ENCODE peak calls at places on chromosomes 6 and 20, in five cellular contexts. Q, I, A, D and G are unnamed samples.

GRCh38 chr6:5930968-5931367 is 75.8 kb downstream of the NRN1 start:
- DNase-seq in Q (no peak), I (no peak), A (no peak), D (no peak), G (no peak)

GRCh38 chr6:6931047-6932025 is 176.4 kb upstream of the RREB1 start:
- DNase-seq in Q (no peak), I (no peak), A (no peak), D (no peak), G (no peak)

GRCh38 chr6:139977887-139978332 is 603.5 kb upstream of the CITED2 start:
- DNase-seq in Q (peak), I (no peak), A (no peak), D (peak), G (no peak)

GRCh38 chr6:117545161-117545595 is 57.1 kb downstream of the GOPC start:
- DNase-seq in Q (peak), I (no peak), A (no peak), D (no peak), G (no peak)

GRCh38 chr20:60055740-60056139 is 97.5 kb downstream of the CDH26 start:
- DNase-seq in Q (no peak), I (no peak), A (peak), D (no peak), G (no peak)

GRCh38 chr6:135044639-135045038 is 10.0 kb downstream of the HBS1L start:
- DNase-seq in Q (no peak), I (no peak), A (no peak), D (no peak), G (no peak)

GRCh38 chr6:14428269-14428668 is 310.7 kb downstream of the CD83 start:
- DNase-seq in Q (no peak), I (no peak), A (no peak), D (no peak), G (no peak)

GRCh38 chr6:170291271-170292110 is 613 bp upstream of the DLL1 start:
- DNase-seq in Q (no peak), I (peak), A (peak), D (no peak), G (no peak)

GRCh38 chr6:127266178-127266891 is at the start of gene RNF146:
- DNase-seq in Q (peak), I (peak), A (peak), D (peak), G (peak)

GRCh38 chr20:60959971-60960370 is 292.1 kb upstream of the CDH4 start:
- DNase-seq in Q (no peak), I (no peak), A (no peak), D (no peak), G (no peak)

GRCh38 chr6:11231564-11232176 is 798 bp downstream of the NEDD9 start:
- DNase-seq in Q (no peak), I (no peak), A (no peak), D (no peak), G (no peak)

GRCh38 chr20:35967979-35968640 is at the start of gene CNBD2:
- DNase-seq in Q (no peak), I (no peak), A (no peak), D (no peak), G (no peak)

GRCh38 chr6:142088858-142089216 is 43.9 kb upstream of the GJE1 start:
- DNase-seq in Q (no peak), I (no peak), A (peak), D (peak), G (no peak)

GRCh38 chr6:1099257-1099656 is 212.6 kb upstream of the FOXQ1 start:
- DNase-seq in Q (no peak), I (no peak), A (no peak), D (no peak), G (no peak)

GRCh38 chr6:168494726-168495125 is 53.7 kb downstream of the SMOC2 start:
- DNase-seq in Q (no peak), I (no peak), A (no peak), D (no peak), G (no peak)

GRCh38 chr6:109484161-109484560 is 1.1 kb upstream of the ZBTB24 start:
- DNase-seq in Q (no peak), I (no peak), A (no peak), D (no peak), G (no peak)

GRCh38 chr6:23319560-23319959 is 750.2 kb downstream of the HDGFL1 start:
- DNase-seq in Q (no peak), I (no peak), A (no peak), D (no peak), G (no peak)

GRCh38 chr6:27592107-27592480 is 119.2 kb upstream of the ZNF184 start:
- DNase-seq in Q (no peak), I (no peak), A (no peak), D (no peak), G (no peak)

GRCh38 chr6:142878407-142878806 is 66.6 kb downstream of the HIVEP2 start:
- DNase-seq in Q (no peak), I (no peak), A (no peak), D (no peak), G (no peak)

GRCh38 chr20:1537731-1538058 is 19.8 kb downstream of the SIRPD start:
- DNase-seq in Q (no peak), I (peak), A (peak), D (no peak), G (no peak)

GRCh38 chr20:17538517-17539170 is 7.5 kb upstream of the BFSP1 start:
- DNase-seq in Q (peak), I (no peak), A (no peak), D (no peak), G (no peak)

GRCh38 chr6:163986313-163986712 is 571.8 kb downstream of the QKI start:
- DNase-seq in Q (no peak), I (no peak), A (no peak), D (no peak), G (no peak)

GRCh38 chr6:63307581-63308246 is 12.1 kb downstream of the LGSN start:
- DNase-seq in Q (no peak), I (no peak), A (no peak), D (peak), G (peak)

GRCh38 chr20:25317351-25318075 is 69.6 kb downstream of the PYGB start:
- DNase-seq in Q (no peak), I (no peak), A (peak), D (no peak), G (no peak)

GRCh38 chr20:25313608-25314007 is 65.7 kb downstream of the PYGB start:
- DNase-seq in Q (no peak), I (no peak), A (no peak), D (no peak), G (no peak)

GRCh38 chr20:25315418-25316210 is 67.7 kb downstream of the PYGB start:
- DNase-seq in Q (peak), I (no peak), A (no peak), D (peak), G (no peak)

GRCh38 chr20:25316506-25317190 is 68.8 kb downstream of the PYGB start:
- DNase-seq in Q (no peak), I (no peak), A (peak), D (no peak), G (no peak)

DNA sequence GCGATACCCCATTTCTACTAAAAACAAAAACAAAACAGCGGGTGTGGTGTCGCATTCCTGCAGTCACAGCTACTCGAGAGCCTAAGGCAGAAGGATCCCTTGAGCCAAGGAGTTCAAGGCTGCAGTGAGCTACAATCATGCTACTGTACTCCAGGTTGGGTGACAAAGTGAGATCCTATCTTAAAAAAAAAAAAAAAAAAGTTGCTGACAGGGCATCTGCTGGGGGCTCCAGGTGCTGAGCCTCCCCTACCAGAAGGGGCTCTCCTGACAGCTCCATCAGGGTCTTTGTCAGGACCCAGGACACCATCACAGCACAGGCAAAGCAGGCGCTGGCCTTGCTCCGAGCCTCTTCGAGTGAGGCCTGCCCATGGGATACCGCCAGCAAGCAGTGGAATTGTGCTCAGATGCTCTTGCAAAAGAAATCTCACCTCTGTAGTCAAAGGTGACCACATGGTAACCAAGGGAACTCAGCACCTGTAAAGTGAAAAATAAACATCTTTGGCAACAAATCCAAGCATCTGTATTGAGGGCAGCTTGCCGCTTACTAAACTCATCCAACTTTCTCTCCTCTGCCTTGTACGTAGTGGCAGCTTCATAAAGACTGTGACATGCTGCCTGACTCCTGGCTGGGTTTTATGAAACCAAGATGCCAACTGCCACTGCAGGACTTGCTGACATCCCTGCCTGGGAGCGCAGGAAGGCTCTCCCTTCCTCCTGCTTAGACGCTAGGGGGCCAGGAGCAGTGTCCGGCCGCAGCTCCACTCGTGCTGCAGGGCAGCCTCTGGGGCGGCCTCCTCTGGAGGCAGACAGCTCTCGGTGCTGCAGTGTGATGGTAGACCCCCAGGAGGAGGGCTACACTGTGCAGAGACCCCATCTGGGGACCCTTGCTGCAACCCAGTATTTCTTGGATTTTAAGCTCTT is 66.9 kb downstream of the PYGB start:
- DNase-seq in Q (peak), I (no peak), A (peak), D (no peak), G (no peak)
- TF ChIP-seq CTCF in Q (no peak), I (no peak), A (no peak), D (no peak), G (peak)

GRCh38 chr6:156419594-156419993 is 357.6 kb upstream of the ARID1B start:
- DNase-seq in Q (no peak), I (no peak), A (no peak), D (no peak), G (no peak)

GRCh38 chr6:156418253-156418652 is 358.9 kb upstream of the ARID1B start:
- DNase-seq in Q (no peak), I (no peak), A (no peak), D (no peak), G (no peak)

GRCh38 chr6:156420172-156420993 is 356.8 kb upstream of the ARID1B start:
- DNase-seq in Q (no peak), I (no peak), A (no peak), D (no peak), G (no peak)

GRCh38 chr6:156413156-156413555 is 364.0 kb upstream of the ARID1B start:
- DNase-seq in Q (no peak), I (no peak), A (no peak), D (no peak), G (no peak)

GRCh38 chr6:156416392-156416791 is 360.8 kb upstream of the ARID1B start:
- DNase-seq in Q (no peak), I (no peak), A (no peak), D (no peak), G (no peak)
- TF ChIP-seq CTCF in Q (peak), I (no peak), A (no peak), D (no peak), G (no peak)

GRCh38 chr20:51579137-51579536 is 36.6 kb upstream of the NFATC2 start:
- DNase-seq in Q (no peak), I (no peak), A (no peak), D (peak), G (no peak)
- TF ChIP-seq CTCF in Q (no peak), I (no peak), A (no peak), D (no peak), G (no peak)

DNA sequence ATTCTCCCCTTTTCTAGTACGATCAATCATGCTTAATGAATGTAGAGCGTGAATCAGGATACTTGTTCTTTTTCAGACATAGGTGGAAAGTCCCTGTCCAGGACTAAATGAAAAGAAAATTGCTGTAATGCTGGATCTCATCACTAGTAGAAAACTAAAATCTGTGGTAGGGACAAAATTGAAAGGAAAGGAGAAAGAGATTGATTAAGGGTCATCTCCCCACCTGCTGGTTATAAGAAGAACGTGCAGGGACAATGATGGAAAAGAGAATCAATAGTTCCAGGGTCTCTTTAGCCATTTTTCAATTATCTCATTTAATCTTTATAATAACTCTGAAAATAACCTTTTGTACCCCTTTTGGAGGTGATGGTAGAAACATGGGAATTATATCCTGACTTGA is 18.7 kb upstream of the HLA-DRB1 start:
- DNase-seq in Q (no peak), I (no peak), A (no peak), D (no peak), G (no peak)
- TF ChIP-seq CTCF in Q (no peak), I (no peak), A (no peak), D (no peak), G (no peak)

GRCh38 chr6:113886512-113886911 is 29.4 kb downstream of the MARCKS start:
- DNase-seq in Q (no peak), I (no peak), A (no peak), D (no peak), G (no peak)

GRCh38 chr6:113893866-113894265 is 36.7 kb downstream of the MARCKS start:
- DNase-seq in Q (no peak), I (no peak), A (no peak), D (no peak), G (no peak)

GRCh38 chr6:113888996-113889635 is 32.0 kb downstream of the MARCKS start:
- DNase-seq in Q (no peak), I (no peak), A (no peak), D (no peak), G (no peak)

DNA sequence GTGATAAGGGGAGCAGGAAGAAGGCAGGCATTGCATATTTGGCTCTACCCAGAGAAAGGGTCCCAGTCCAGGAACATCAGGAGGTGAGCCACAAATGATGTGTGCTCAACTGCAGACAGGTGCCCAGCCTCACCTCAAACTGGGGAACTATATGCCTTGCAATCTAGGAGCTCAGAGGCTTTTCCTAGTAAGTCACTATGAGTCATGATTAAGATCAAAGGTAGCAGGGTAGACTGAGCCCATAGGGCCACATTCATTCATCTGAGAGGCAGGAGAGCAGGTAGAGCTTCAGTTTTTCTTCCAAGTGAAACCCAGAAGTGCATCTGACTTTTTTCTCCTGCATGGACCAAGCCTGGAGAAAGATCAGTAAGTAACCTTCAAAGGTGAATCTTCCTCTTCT is 31.3 kb downstream of the MARCKS start:
- DNase-seq in Q (peak), I (no peak), A (no peak), D (no peak), G (no peak)
- TF ChIP-seq CTCF in Q (no peak), I (no peak), A (no peak), D (no peak), G (no peak)

DNA sequence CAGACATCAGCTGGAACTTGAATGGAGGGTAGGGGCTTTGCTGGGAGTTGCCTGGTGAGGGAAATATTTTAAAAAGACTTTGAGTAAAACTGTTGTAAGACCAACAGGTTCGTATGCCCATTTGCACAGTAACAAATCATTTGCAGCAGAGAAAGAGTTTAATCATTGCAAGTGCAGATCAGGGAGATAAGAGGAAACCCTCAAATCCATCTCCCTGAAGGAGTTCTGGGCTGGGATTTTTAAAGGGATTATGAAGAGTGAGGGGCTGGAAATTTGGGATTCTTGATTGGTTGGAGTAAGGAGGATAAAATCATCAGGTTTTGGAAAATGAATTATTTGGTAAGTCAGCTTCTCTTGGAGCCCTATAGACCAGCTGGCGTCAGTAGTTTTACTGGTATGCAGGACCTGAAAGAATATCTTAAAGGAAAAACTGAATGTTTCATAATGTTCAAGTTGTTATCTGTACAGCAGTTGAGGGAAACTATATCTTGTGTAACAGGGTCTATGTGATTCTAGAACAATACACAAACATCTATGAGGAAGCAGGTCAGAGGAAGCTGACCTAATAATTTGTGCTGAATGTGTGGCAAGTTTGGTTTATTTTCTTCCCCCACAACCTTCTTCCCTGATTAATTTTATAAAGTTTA is 295.5 kb downstream of the PLCB1 start:
- DNase-seq in Q (no peak), I (no peak), A (no peak), D (no peak), G (no peak)
- TF ChIP-seq CTCF in Q (no peak), I (no peak), A (no peak), D (no peak), G (no peak)